ENCODE peak calls at places on chromosomes 7 and 10, in nine cellular contexts. W, J, V, N, K, P, F, G and Q are unnamed samples.

GRCh38 chr10:4586756-4587155 is 239.3 kb upstream of the AKR1E2 start:
- DNase-seq in W (no peak), J (no peak), V (no peak), N (no peak), K (no peak), P (no peak), F (no peak), G (no peak), Q (no peak)

GRCh38 chr7:155618708-155619633 is 25.5 kb upstream of the RBM33 start:
- DNase-seq in W (no peak), J (peak; percentile 73), V (no peak), N (no peak), K (no peak), P (no peak), F (no peak), G (no peak), Q (no peak)

GRCh38 chr7:21939136-21939857 is 6.4 kb downstream of the CDCA7L start:
- DNase-seq in W (no peak), J (no peak), V (no peak), N (no peak), K (no peak), P (no peak), F (no peak), G (peak; percentile 35), Q (no peak)

GRCh38 chr7:78770422-78771410 is 682.8 kb downstream of the MAGI2 start:
- DNase-seq in W (no peak), J (no peak), V (no peak), N (no peak), K (no peak), P (no peak), F (no peak), G (peak; percentile 72), Q (no peak)

GRCh38 chr7:56009695-56010094 is 41.5 kb downstream of the PSPH start:
- DNase-seq in W (no peak), J (peak; percentile 65), V (no peak), N (no peak), K (no peak), P (no peak), F (no peak), G (no peak), Q (no peak)

GRCh38 chr7:3067193-3067592 is 23.5 kb upstream of the CARD11 start:
- DNase-seq in W (no peak), J (no peak), V (no peak), N (no peak), K (no peak), P (peak; percentile 17), F (no peak), G (no peak), Q (no peak)

GRCh38 chr10:72090326-72090725 is 2.0 kb upstream of the SPOCK2 start:
- DNase-seq in W (no peak), J (no peak), V (no peak), N (no peak), K (no peak), P (no peak), F (no peak), G (no peak), Q (no peak)

GRCh38 chr10:77641788-77642397 is 4.3 kb upstream of the KCNMA1 start:
- DNase-seq in W (no peak), J (peak; percentile 77), V (peak; percentile 60), N (peak; percentile 73), K (no peak), P (peak; percentile 67), F (no peak), G (peak; percentile 87), Q (no peak)

GRCh38 chr7:86689363-86689762 is 45.7 kb downstream of the GRM3 start:
- DNase-seq in W (no peak), J (no peak), V (no peak), N (no peak), K (no peak), P (no peak), F (no peak), G (no peak), Q (no peak)

GRCh38 chr7:21526007-21526406 is 16.8 kb upstream of the DNAH11 start:
- DNase-seq in W (no peak), J (no peak), V (no peak), N (no peak), K (no peak), P (no peak), F (no peak), G (no peak), Q (no peak)

GRCh38 chr10:131810036-131810804 is 90.6 kb upstream of the PPP2R2D start:
- DNase-seq in W (no peak), J (peak; percentile 13), V (no peak), N (no peak), K (no peak), P (no peak), F (peak; percentile 46), G (no peak), Q (no peak)

GRCh38 chr7:45252248-45252647 is 94.7 kb downstream of the RAMP3 start:
- DNase-seq in W (no peak), J (no peak), V (no peak), N (no peak), K (peak; percentile 86), P (no peak), F (no peak), G (no peak), Q (no peak)

GRCh38 chr7:136957391-136957790 is 88.9 kb downstream of the CHRM2 start:
- DNase-seq in W (no peak), J (no peak), V (no peak), N (no peak), K (no peak), P (no peak), F (no peak), G (no peak), Q (no peak)

GRCh38 chr10:103618027-103618385 is 124.5 kb downstream of the NEURL1 start:
- DNase-seq in W (no peak), J (no peak), V (no peak), N (no peak), K (no peak), P (no peak), F (no peak), G (no peak), Q (no peak)

GRCh38 chr10:11147723-11148122 is 130.1 kb downstream of the CELF2 start:
- DNase-seq in W (peak; percentile 53), J (peak; percentile 35), V (peak; percentile 61), N (no peak), K (no peak), P (no peak), F (no peak), G (no peak), Q (no peak)

GRCh38 chr10:71529203-71529537 is 132.4 kb downstream of the CDH23 start:
- DNase-seq in W (no peak), J (no peak), V (no peak), N (no peak), K (no peak), P (no peak), F (no peak), G (no peak), Q (no peak)

GRCh38 chr7:156948361-156948760 is 1.2 kb upstream of the NOM1 start:
- DNase-seq in W (no peak), J (no peak), V (no peak), N (no peak), K (no peak), P (no peak), F (no peak), G (no peak), Q (no peak)

GRCh38 chr7:78195281-78195680 is 396.7 kb downstream of the PHTF2 start:
- DNase-seq in W (no peak), J (no peak), V (no peak), N (no peak), K (no peak), P (no peak), F (no peak), G (no peak), Q (no peak)

DNA sequence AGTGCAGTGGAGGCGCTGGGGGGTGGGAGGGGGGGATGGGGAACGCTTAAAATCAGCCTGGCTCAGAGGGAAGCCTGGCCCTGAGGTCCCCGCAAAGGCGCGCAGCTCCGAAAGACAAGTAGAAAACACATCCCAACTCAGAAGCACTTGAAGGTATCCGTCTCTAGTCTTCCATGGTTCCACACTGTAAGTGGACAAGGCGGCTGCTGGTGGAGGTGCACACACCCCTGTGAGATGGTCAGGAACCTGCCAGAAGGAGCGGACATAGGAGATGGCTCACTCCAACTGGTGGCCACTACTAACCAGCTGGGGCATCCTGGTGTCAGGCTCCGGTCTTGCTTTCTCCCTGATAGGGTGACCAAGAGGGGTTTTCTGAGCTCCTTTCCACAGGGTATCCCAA is 41.7 kb downstream of the CTBP2 start:
- DNase-seq in W (no peak), J (no peak), V (no peak), N (no peak), K (no peak), P (no peak), F (peak; percentile 33), G (no peak), Q (no peak)
- H3K4me1 ChIP-seq in W (peaks cover 78% of the 10 kb centered on the region), J (peaks cover 97% of the 10 kb centered on the region), V (peaks cover 78% of the 10 kb centered on the region), N (peaks cover 26% of the 10 kb centered on the region), K (peaks cover 92% of the 10 kb centered on the region), P (no peaks in the 10 kb centered on the region), F (peaks cover 40% of the 10 kb centered on the region), G (peaks cover 22% of the 10 kb centered on the region), Q (peaks cover 26% of the 10 kb centered on the region)

GRCh38 chr10:13990918-13991317 is 339.8 kb downstream of the FRMD4A start:
- DNase-seq in W (no peak), J (peak; percentile 47), V (no peak), N (no peak), K (no peak), P (no peak), F (no peak), G (no peak), Q (no peak)
- H3K4me1 ChIP-seq in W (peaks cover 18% of the 10 kb centered on the region), J (peaks cover 31% of the 10 kb centered on the region), V (no peaks in the 10 kb centered on the region), N (no peaks in the 10 kb centered on the region), K (peaks cover 60% of the 10 kb centered on the region), P (peaks cover 9% of the 10 kb centered on the region), F (peaks cover 25% of the 10 kb centered on the region), G (peaks cover 31% of the 10 kb centered on the region), Q (no peaks in the 10 kb centered on the region)

GRCh38 chr7:102434039-102434481 is 685 bp downstream of the ORAI2 start:
- DNase-seq in W (no peak), J (no peak), V (peak; percentile 67), N (peak; percentile 48), K (no peak), P (peak; percentile 26), F (no peak), G (no peak), Q (no peak)

GRCh38 chr7:102432476-102433318 is 678 bp upstream of the ORAI2 start:
- DNase-seq in W (no peak), J (no peak), V (peak; percentile 64), N (peak; percentile 44), K (no peak), P (no peak), F (no peak), G (peak; percentile 20), Q (no peak)

GRCh38 chr7:102433319-102434038 is at the start of gene ORAI2:
- DNase-seq in W (peak; percentile 89), J (peak; percentile 82), V (peak; percentile 88), N (peak; percentile 99), K (no peak), P (peak; percentile 92), F (peak; percentile 91), G (peak; percentile 84), Q (peak; percentile 16)

GRCh38 chr7:102429141-102429904 is 4.1 kb upstream of the ORAI2 start:
- DNase-seq in W (no peak), J (no peak), V (no peak), N (no peak), K (no peak), P (no peak), F (no peak), G (no peak), Q (no peak)

GRCh38 chr7:102431617-102432298 is 1.6 kb upstream of the ORAI2 start:
- DNase-seq in W (peak; percentile 40), J (no peak), V (peak; percentile 65), N (no peak), K (no peak), P (peak; percentile 72), F (no peak), G (peak; percentile 19), Q (no peak)
- H3K4me1 ChIP-seq in W (peaks cover 78% of the 10 kb centered on the region), J (peaks cover 57% of the 10 kb centered on the region), V (peaks cover 31% of the 10 kb centered on the region), N (peaks cover 18% of the 10 kb centered on the region), K (peaks cover 31% of the 10 kb centered on the region), P (peaks cover 73% of the 10 kb centered on the region), F (peaks cover 14% of the 10 kb centered on the region), G (peaks cover 4% of the 10 kb centered on the region), Q (peaks cover 24% of the 10 kb centered on the region)

GRCh38 chr7:50664461-50664922 is 99.3 kb upstream of the DDC start:
- DNase-seq in W (no peak), J (no peak), V (no peak), N (no peak), K (no peak), P (no peak), F (no peak), G (no peak), Q (no peak)
- H3K4me1 ChIP-seq in W (peaks cover 83% of the 10 kb centered on the region), J (peaks cover 82% of the 10 kb centered on the region), V (peaks cover 8% of the 10 kb centered on the region), N (no peaks in the 10 kb centered on the region), K (peaks cover 82% of the 10 kb centered on the region), P (peaks cover 40% of the 10 kb centered on the region), F (peaks cover 86% of the 10 kb centered on the region), G (peaks cover 4% of the 10 kb centered on the region), Q (peaks cover 61% of the 10 kb centered on the region)